ENCODE peak calls at places on chromosomes 5 and 9, in seven cellular contexts. R is IMR-90; N is SK-N-SH; Y is Peyer's patch; V is CD8-positive, alpha-beta memory T cell; B is H9; U is astrocyte. Q is an unnamed sample. For H3K4me1, the result is how much of the 10 kb centered on the place peaks cover.

GRCh38 chr9:9615086-9615485 is 997.7 kb downstream of the PTPRD start:
- DNase-seq in R (no peak), N (no peak), Y (peak), V (no peak), B (no peak), U (no peak), Q (no peak)

GRCh38 chr9:134175808-134176598 is 11.6 kb upstream of the RNU6ATAC start:
- DNase-seq in R (no peak), N (peak), Y (no peak), V (no peak), B (no peak), U (no peak), Q (peak)

GRCh38 chr5:82352146-82352791 is 74.1 kb upstream of the RPS23 start:
- DNase-seq in R (peak), N (no peak), Y (no peak), V (no peak), B (no peak), U (peak), Q (no peak)

GRCh38 chr5:68126871-68127270 is 88.7 kb upstream of the PIK3R1 start:
- DNase-seq in R (no peak), N (no peak), Y (no peak), V (no peak), B (no peak), U (no peak), Q (no peak)

GRCh38 chr5:17436345-17436744 is 61.7 kb upstream of the TAF11L2 start:
- DNase-seq in R (no peak), N (no peak), Y (no peak), V (no peak), B (no peak), U (no peak), Q (no peak)

GRCh38 chr9:132894343-132894742 is 15.6 kb downstream of the SPACA9 start:
- DNase-seq in R (no peak), N (no peak), Y (no peak), V (no peak), B (no peak), U (no peak), Q (no peak)

GRCh38 chr5:6829150-6829784 is 116.0 kb downstream of the TENT4A start:
- DNase-seq in R (no peak), N (no peak), Y (no peak), V (no peak), B (no peak), U (no peak), Q (no peak)

GRCh38 chr5:92544567-92544966 is 1036.5 kb downstream of the NR2F1-AS1 start:
- DNase-seq in R (peak), N (no peak), Y (no peak), V (no peak), B (no peak), U (peak), Q (no peak)

GRCh38 chr9:124248066-124248465 is 9.7 kb upstream of the NEK6 start:
- DNase-seq in R (no peak), N (no peak), Y (no peak), V (no peak), B (no peak), U (no peak), Q (no peak)

GRCh38 chr9:116572095-116572748 is 114.9 kb upstream of the TRIM32 start:
- DNase-seq in R (peak), N (peak), Y (peak), V (no peak), B (peak), U (peak), Q (peak)

GRCh38 chr9:35611230-35611797 is 6.3 kb downstream of the TESK1 start:
- DNase-seq in R (peak), N (peak), Y (no peak), V (peak), B (peak), U (peak), Q (peak)

GRCh38 chr5:63164838-63165237 is 586.2 kb downstream of the LRRC70 start:
- DNase-seq in R (no peak), N (no peak), Y (no peak), V (no peak), B (no peak), U (no peak), Q (no peak)

GRCh38 chr9:130665431-130666392 is 1.3 kb downstream of the PRDM12 start:
- DNase-seq in R (no peak), N (peak), Y (no peak), V (no peak), B (peak), U (no peak), Q (no peak)

GRCh38 chr5:60546157-60546556 is 153.8 kb downstream of the DEPDC1B start:
- DNase-seq in R (no peak), N (no peak), Y (no peak), V (no peak), B (no peak), U (no peak), Q (peak)

GRCh38 chr5:60550311-60550710 is 149.7 kb downstream of the DEPDC1B start:
- DNase-seq in R (no peak), N (no peak), Y (no peak), V (no peak), B (no peak), U (no peak), Q (no peak)

GRCh38 chr5:60549841-60550240 is 150.1 kb downstream of the DEPDC1B start:
- DNase-seq in R (no peak), N (no peak), Y (no peak), V (no peak), B (no peak), U (no peak), Q (no peak)

GRCh38 chr5:60551250-60551649 is 148.7 kb downstream of the DEPDC1B start:
- DNase-seq in R (no peak), N (no peak), Y (no peak), V (no peak), B (no peak), U (no peak), Q (no peak)

GRCh38 chr5:60551829-60552228 is 148.1 kb downstream of the DEPDC1B start:
- DNase-seq in R (no peak), N (no peak), Y (no peak), V (no peak), B (no peak), U (no peak), Q (no peak)
- H3K27ac ChIP-seq in R (no peak), N (no peak), Y (no peak), V (no peak), B (no peak), U (no peak), Q (no peak)

DNA sequence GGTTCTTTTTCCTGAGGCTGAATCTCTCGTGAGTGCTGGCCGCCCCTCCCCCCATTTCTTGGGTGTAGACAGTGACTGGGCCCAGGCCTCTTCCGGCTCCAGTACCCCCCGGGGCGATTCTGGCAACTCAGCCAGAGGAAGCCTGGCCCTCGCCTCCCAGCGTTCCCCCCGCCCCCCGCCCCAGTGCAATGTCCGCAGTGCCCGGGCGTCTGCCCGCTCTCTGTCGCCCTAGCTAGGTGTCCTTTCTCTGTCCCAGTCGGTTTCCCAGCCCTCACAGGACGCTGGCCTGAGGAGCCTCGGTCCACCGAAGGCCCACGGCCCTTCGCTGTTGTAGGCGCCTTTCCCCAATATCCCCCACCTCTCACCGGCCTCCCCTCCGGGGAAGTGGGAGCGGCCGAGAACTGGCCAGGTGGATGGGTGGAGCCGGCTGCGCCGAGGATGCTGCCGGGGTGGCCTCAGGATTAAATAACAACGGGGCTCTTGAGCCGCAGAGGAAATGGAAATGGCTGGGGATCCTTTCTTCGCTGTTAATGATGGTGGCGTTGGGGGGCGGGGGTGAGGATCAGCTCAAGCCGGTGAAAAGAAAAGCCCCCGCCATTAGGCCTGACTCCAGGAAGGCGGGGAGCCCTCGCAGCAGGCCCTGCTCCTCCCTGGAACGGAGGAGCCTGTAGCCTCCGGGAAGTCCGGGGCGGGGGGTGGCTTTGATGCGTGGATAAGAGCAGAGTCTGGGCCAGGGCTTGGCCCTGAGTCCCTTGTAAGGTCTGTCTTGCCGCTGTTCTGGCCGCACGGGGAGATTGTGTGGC is 1.1 kb upstream of the SPRY4 start:
- DNase-seq in R (peak), N (peak), Y (peak), V (no peak), B (peak), U (peak), Q (peak)
- H3K4me1 ChIP-seq in R (under half), N (under half), Y (under half), V (under half), B (under half), U (under half), Q (under half)

GRCh38 chr5:36875051-36875788 is 1.3 kb upstream of the NIPBL start:
- DNase-seq in R (peak), N (peak), Y (peak), V (peak), B (peak), U (peak), Q (peak)

GRCh38 chr5:36876965-36877666 is 547 bp downstream of the NIPBL start:
- DNase-seq in R (peak), N (peak), Y (peak), V (peak), B (peak), U (peak), Q (peak)

GRCh38 chr5:36876389-36876964 is at the start of gene NIPBL:
- DNase-seq in R (peak), N (peak), Y (peak), V (peak), B (peak), U (peak), Q (peak)

GRCh38 chr5:36874465-36874864 is 2.1 kb upstream of the NIPBL start:
- DNase-seq in R (no peak), N (peak), Y (no peak), V (no peak), B (no peak), U (no peak), Q (no peak)

DNA sequence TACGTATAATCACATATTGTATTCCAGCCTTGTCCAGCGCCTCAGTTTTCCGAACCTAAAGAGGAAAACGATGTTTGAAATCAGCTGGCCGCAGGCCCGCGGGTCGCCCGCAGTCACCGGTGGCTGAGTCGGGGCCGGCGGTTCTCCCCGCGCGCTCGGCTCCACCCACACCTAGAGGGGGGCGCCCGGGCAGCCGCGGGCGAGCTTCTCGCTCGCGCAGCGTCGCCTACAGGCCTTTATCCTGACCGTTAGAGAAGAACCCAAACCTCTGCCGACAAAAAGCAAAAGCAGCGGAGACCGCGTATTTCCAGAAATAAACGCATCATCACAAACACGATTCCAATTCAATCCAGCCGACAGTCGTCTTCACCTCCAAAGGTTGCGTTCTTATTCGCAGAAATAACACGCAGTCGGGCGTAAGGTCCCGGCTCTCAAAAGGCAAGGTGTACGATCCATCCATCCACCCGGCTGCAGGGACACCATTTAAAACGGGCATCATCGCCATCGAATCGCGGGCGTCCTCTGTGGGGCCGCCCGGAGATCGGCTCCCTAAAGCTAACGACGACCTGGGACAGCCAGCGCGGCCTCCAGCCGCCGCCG is 680 bp upstream of the NIPBL start:
- DNase-seq in R (peak), N (peak), Y (peak), V (peak), B (peak), U (peak), Q (peak)
- H3K27ac ChIP-seq in R (peak), N (peak), Y (peak), V (peak), B (no peak), U (peak), Q (peak)

GRCh38 chr9:136861874-136862457 is 4.1 kb downstream of the EDF1 start:
- DNase-seq in R (no peak), N (no peak), Y (no peak), V (no peak), B (no peak), U (no peak), Q (no peak)
- H3K4me1 ChIP-seq in R (under half), N (under half), Y (under half), V (under half), B (under half), U (under half), Q (under half)

Q was measured in aorta.